ENCODE peak calls at places on chromosomes 6 and 20, in nine cellular contexts. One of them, this sample, is unnamed.

GRCh38 chr6:78868124-78868523 is 773 bp downstream of the IRAK1BP1 start:
- DNase-seq in prostate gland: no peak
- DNase-seq in ureter: no peak
- DNase-seq in psoas muscle: no peak
- DNase-seq in tibial artery: no peak
- DNase-seq in astrocyte of the cerebellum: no peak
- DNase-seq in esophagus squamous epithelium: no peak
- DNase-seq in stimulated activated effector memory CD8-positive, alpha-beta T cell treated with anti-CD3 and anti-CD28 coated beads, Interleukin-12 subunit alpha, Interleukin-12 subunit beta, amount 100 ng/mL, for 72 hours: no peak
- DNase-seq in cerebellar cortex: no peak
- DNase-seq in this sample: peak

GRCh38 chr6:161476711-161477110 is 202.8 kb upstream of the AGPAT4 start:
- DNase-seq in tibial artery: no peak
- DNase-seq in psoas muscle: peak
- DNase-seq in esophagus squamous epithelium: no peak
- DNase-seq in prostate gland: no peak
- DNase-seq in stimulated activated effector memory CD8-positive, alpha-beta T cell treated with anti-CD3 and anti-CD28 coated beads, Interleukin-12 subunit alpha, Interleukin-12 subunit beta, amount 100 ng/mL, for 72 hours: no peak
- DNase-seq in astrocyte of the cerebellum: peak
- DNase-seq in cerebellar cortex: no peak
- DNase-seq in ureter: no peak
- DNase-seq in this sample: no peak

GRCh38 chr6:82362868-82363267 is 749 bp upstream of the TPBG start:
- DNase-seq in prostate gland: no peak
- DNase-seq in tibial artery: no peak
- DNase-seq in esophagus squamous epithelium: no peak
- DNase-seq in psoas muscle: peak
- DNase-seq in stimulated activated effector memory CD8-positive, alpha-beta T cell treated with anti-CD3 and anti-CD28 coated beads, Interleukin-12 subunit alpha, Interleukin-12 subunit beta, amount 100 ng/mL, for 72 hours: no peak
- DNase-seq in astrocyte of the cerebellum: peak
- DNase-seq in cerebellar cortex: no peak
- DNase-seq in ureter: no peak
- DNase-seq in this sample: peak

GRCh38 chr6:128209771-128210170 is 308.9 kb upstream of the THEMIS start:
- DNase-seq in psoas muscle: no peak
- DNase-seq in ureter: no peak
- DNase-seq in stimulated activated effector memory CD8-positive, alpha-beta T cell treated with anti-CD3 and anti-CD28 coated beads, Interleukin-12 subunit alpha, Interleukin-12 subunit beta, amount 100 ng/mL, for 72 hours: no peak
- DNase-seq in esophagus squamous epithelium: no peak
- DNase-seq in cerebellar cortex: no peak
- DNase-seq in tibial artery: no peak
- DNase-seq in prostate gland: no peak
- DNase-seq in astrocyte of the cerebellum: peak
- DNase-seq in this sample: peak

GRCh38 chr6:139230421-139230840 is 61.4 kb downstream of the TXLNB start:
- DNase-seq in ureter: no peak
- DNase-seq in prostate gland: peak
- DNase-seq in cerebellar cortex: peak
- DNase-seq in psoas muscle: no peak
- DNase-seq in tibial artery: no peak
- DNase-seq in stimulated activated effector memory CD8-positive, alpha-beta T cell treated with anti-CD3 and anti-CD28 coated beads, Interleukin-12 subunit alpha, Interleukin-12 subunit beta, amount 100 ng/mL, for 72 hours: no peak
- DNase-seq in esophagus squamous epithelium: no peak
- DNase-seq in astrocyte of the cerebellum: no peak
- DNase-seq in this sample: peak

GRCh38 chr6:14804444-14805210 is 441.2 kb upstream of the JARID2 start:
- DNase-seq in tibial artery: peak
- DNase-seq in stimulated activated effector memory CD8-positive, alpha-beta T cell treated with anti-CD3 and anti-CD28 coated beads, Interleukin-12 subunit alpha, Interleukin-12 subunit beta, amount 100 ng/mL, for 72 hours: no peak
- DNase-seq in esophagus squamous epithelium: no peak
- DNase-seq in cerebellar cortex: peak
- DNase-seq in ureter: peak
- DNase-seq in prostate gland: no peak
- DNase-seq in astrocyte of the cerebellum: peak
- DNase-seq in psoas muscle: peak
- DNase-seq in this sample: peak

GRCh38 chr20:15699431-15700146 is 873.7 kb downstream of the KIF16B start:
- DNase-seq in cerebellar cortex: no peak
- DNase-seq in ureter: no peak
- DNase-seq in astrocyte of the cerebellum: no peak
- DNase-seq in psoas muscle: no peak
- DNase-seq in prostate gland: no peak
- DNase-seq in stimulated activated effector memory CD8-positive, alpha-beta T cell treated with anti-CD3 and anti-CD28 coated beads, Interleukin-12 subunit alpha, Interleukin-12 subunit beta, amount 100 ng/mL, for 72 hours: no peak
- DNase-seq in tibial artery: no peak
- DNase-seq in esophagus squamous epithelium: no peak
- DNase-seq in this sample: no peak

GRCh38 chr6:146803601-146804000 is 204.8 kb downstream of the ADGB start:
- DNase-seq in astrocyte of the cerebellum: no peak
- DNase-seq in stimulated activated effector memory CD8-positive, alpha-beta T cell treated with anti-CD3 and anti-CD28 coated beads, Interleukin-12 subunit alpha, Interleukin-12 subunit beta, amount 100 ng/mL, for 72 hours: no peak
- DNase-seq in psoas muscle: no peak
- DNase-seq in prostate gland: no peak
- DNase-seq in cerebellar cortex: no peak
- DNase-seq in ureter: no peak
- DNase-seq in tibial artery: no peak
- DNase-seq in esophagus squamous epithelium: no peak
- DNase-seq in this sample: peak

GRCh38 chr6:17492350-17492749 is 99.0 kb downstream of the CAP2 start:
- DNase-seq in esophagus squamous epithelium: no peak
- DNase-seq in astrocyte of the cerebellum: no peak
- DNase-seq in stimulated activated effector memory CD8-positive, alpha-beta T cell treated with anti-CD3 and anti-CD28 coated beads, Interleukin-12 subunit alpha, Interleukin-12 subunit beta, amount 100 ng/mL, for 72 hours: no peak
- DNase-seq in ureter: no peak
- DNase-seq in cerebellar cortex: no peak
- DNase-seq in psoas muscle: no peak
- DNase-seq in prostate gland: no peak
- DNase-seq in tibial artery: no peak
- DNase-seq in this sample: no peak

GRCh38 chr20:37850724-37851123 is 52.2 kb upstream of the VSTM2L start:
- DNase-seq in cerebellar cortex: no peak
- DNase-seq in esophagus squamous epithelium: no peak
- DNase-seq in ureter: no peak
- DNase-seq in psoas muscle: no peak
- DNase-seq in prostate gland: no peak
- DNase-seq in tibial artery: no peak
- DNase-seq in stimulated activated effector memory CD8-positive, alpha-beta T cell treated with anti-CD3 and anti-CD28 coated beads, Interleukin-12 subunit alpha, Interleukin-12 subunit beta, amount 100 ng/mL, for 72 hours: no peak
- DNase-seq in astrocyte of the cerebellum: no peak
- DNase-seq in this sample: peak

GRCh38 chr6:84789170-84789569 is 24.8 kb upstream of the TBX18 start:
- DNase-seq in ureter: no peak
- DNase-seq in prostate gland: no peak
- DNase-seq in esophagus squamous epithelium: no peak
- DNase-seq in astrocyte of the cerebellum: no peak
- DNase-seq in tibial artery: no peak
- DNase-seq in stimulated activated effector memory CD8-positive, alpha-beta T cell treated with anti-CD3 and anti-CD28 coated beads, Interleukin-12 subunit alpha, Interleukin-12 subunit beta, amount 100 ng/mL, for 72 hours: no peak
- DNase-seq in psoas muscle: no peak
- DNase-seq in cerebellar cortex: no peak
- DNase-seq in this sample: no peak

GRCh38 chr6:6920984-6921313 is 186.8 kb upstream of the RREB1 start:
- DNase-seq in psoas muscle: no peak
- DNase-seq in stimulated activated effector memory CD8-positive, alpha-beta T cell treated with anti-CD3 and anti-CD28 coated beads, Interleukin-12 subunit alpha, Interleukin-12 subunit beta, amount 100 ng/mL, for 72 hours: no peak
- DNase-seq in esophagus squamous epithelium: no peak
- DNase-seq in tibial artery: no peak
- DNase-seq in astrocyte of the cerebellum: no peak
- DNase-seq in ureter: no peak
- DNase-seq in cerebellar cortex: no peak
- DNase-seq in prostate gland: no peak
- DNase-seq in this sample: no peak

GRCh38 chr6:114144887-114145851 is 174.2 kb upstream of the HDAC2 start:
- DNase-seq in tibial artery: no peak
- DNase-seq in esophagus squamous epithelium: no peak
- DNase-seq in cerebellar cortex: no peak
- DNase-seq in ureter: no peak
- DNase-seq in astrocyte of the cerebellum: no peak
- DNase-seq in prostate gland: no peak
- DNase-seq in stimulated activated effector memory CD8-positive, alpha-beta T cell treated with anti-CD3 and anti-CD28 coated beads, Interleukin-12 subunit alpha, Interleukin-12 subunit beta, amount 100 ng/mL, for 72 hours: no peak
- DNase-seq in psoas muscle: no peak
- DNase-seq in this sample: peak

GRCh38 chr6:26754212-26754611 is 94.7 kb upstream of the ZNF322 start:
- DNase-seq in prostate gland: no peak
- DNase-seq in stimulated activated effector memory CD8-positive, alpha-beta T cell treated with anti-CD3 and anti-CD28 coated beads, Interleukin-12 subunit alpha, Interleukin-12 subunit beta, amount 100 ng/mL, for 72 hours: no peak
- DNase-seq in psoas muscle: no peak
- DNase-seq in cerebellar cortex: no peak
- DNase-seq in tibial artery: no peak
- DNase-seq in esophagus squamous epithelium: no peak
- DNase-seq in astrocyte of the cerebellum: no peak
- DNase-seq in ureter: no peak
- DNase-seq in this sample: no peak

GRCh38 chr20:32240220-32240619 is 32.5 kb downstream of the POFUT1 start:
- DNase-seq in prostate gland: no peak
- DNase-seq in esophagus squamous epithelium: no peak
- DNase-seq in stimulated activated effector memory CD8-positive, alpha-beta T cell treated with anti-CD3 and anti-CD28 coated beads, Interleukin-12 subunit alpha, Interleukin-12 subunit beta, amount 100 ng/mL, for 72 hours: no peak
- DNase-seq in psoas muscle: no peak
- DNase-seq in ureter: no peak
- DNase-seq in tibial artery: no peak
- DNase-seq in cerebellar cortex: no peak
- DNase-seq in astrocyte of the cerebellum: no peak
- DNase-seq in this sample: no peak

GRCh38 chr6:68778356-68779020 is 143.4 kb downstream of the ADGRB3 start:
- DNase-seq in prostate gland: no peak
- DNase-seq in ureter: no peak
- DNase-seq in psoas muscle: no peak
- DNase-seq in tibial artery: no peak
- DNase-seq in astrocyte of the cerebellum: peak
- DNase-seq in cerebellar cortex: peak
- DNase-seq in stimulated activated effector memory CD8-positive, alpha-beta T cell treated with anti-CD3 and anti-CD28 coated beads, Interleukin-12 subunit alpha, Interleukin-12 subunit beta, amount 100 ng/mL, for 72 hours: no peak
- DNase-seq in esophagus squamous epithelium: no peak
- DNase-seq in this sample: peak

GRCh38 chr6:165766457-165766856 is 103.4 kb upstream of the PDE10A start:
- DNase-seq in ureter: no peak
- DNase-seq in stimulated activated effector memory CD8-positive, alpha-beta T cell treated with anti-CD3 and anti-CD28 coated beads, Interleukin-12 subunit alpha, Interleukin-12 subunit beta, amount 100 ng/mL, for 72 hours: no peak
- DNase-seq in tibial artery: no peak
- DNase-seq in esophagus squamous epithelium: no peak
- DNase-seq in astrocyte of the cerebellum: peak
- DNase-seq in cerebellar cortex: no peak
- DNase-seq in prostate gland: no peak
- DNase-seq in psoas muscle: no peak
- DNase-seq in this sample: no peak

GRCh38 chr20:19981091-19981490 is 36.1 kb upstream of the NAA20 start:
- DNase-seq in tibial artery: no peak
- DNase-seq in esophagus squamous epithelium: no peak
- DNase-seq in psoas muscle: no peak
- DNase-seq in prostate gland: no peak
- DNase-seq in stimulated activated effector memory CD8-positive, alpha-beta T cell treated with anti-CD3 and anti-CD28 coated beads, Interleukin-12 subunit alpha, Interleukin-12 subunit beta, amount 100 ng/mL, for 72 hours: no peak
- DNase-seq in cerebellar cortex: no peak
- DNase-seq in ureter: no peak
- DNase-seq in astrocyte of the cerebellum: no peak
- DNase-seq in this sample: peak

GRCh38 chr6:18564775-18565174 is 177.6 kb downstream of the RNF144B start:
- DNase-seq in cerebellar cortex: no peak
- DNase-seq in stimulated activated effector memory CD8-positive, alpha-beta T cell treated with anti-CD3 and anti-CD28 coated beads, Interleukin-12 subunit alpha, Interleukin-12 subunit beta, amount 100 ng/mL, for 72 hours: no peak
- DNase-seq in prostate gland: no peak
- DNase-seq in ureter: no peak
- DNase-seq in tibial artery: no peak
- DNase-seq in astrocyte of the cerebellum: no peak
- DNase-seq in esophagus squamous epithelium: no peak
- DNase-seq in psoas muscle: no peak
- DNase-seq in this sample: no peak

GRCh38 chr6:130870179-130870881 is 43.1 kb downstream of the SMLR1 start:
- DNase-seq in prostate gland: no peak
- DNase-seq in ureter: no peak
- DNase-seq in astrocyte of the cerebellum: no peak
- DNase-seq in tibial artery: no peak
- DNase-seq in psoas muscle: no peak
- DNase-seq in esophagus squamous epithelium: no peak
- DNase-seq in cerebellar cortex: no peak
- DNase-seq in stimulated activated effector memory CD8-positive, alpha-beta T cell treated with anti-CD3 and anti-CD28 coated beads, Interleukin-12 subunit alpha, Interleukin-12 subunit beta, amount 100 ng/mL, for 72 hours: no peak
- DNase-seq in this sample: no peak

GRCh38 chr6:159720708-159721107 is 6.6 kb upstream of the WTAP start:
- DNase-seq in prostate gland: peak
- DNase-seq in psoas muscle: no peak
- DNase-seq in cerebellar cortex: peak
- DNase-seq in ureter: no peak
- DNase-seq in tibial artery: no peak
- DNase-seq in stimulated activated effector memory CD8-positive, alpha-beta T cell treated with anti-CD3 and anti-CD28 coated beads, Interleukin-12 subunit alpha, Interleukin-12 subunit beta, amount 100 ng/mL, for 72 hours: no peak
- DNase-seq in astrocyte of the cerebellum: no peak
- DNase-seq in esophagus squamous epithelium: no peak
- DNase-seq in this sample: peak

GRCh38 chr20:53706511-53707031 is 112.9 kb upstream of the ZNF217 start:
- DNase-seq in stimulated activated effector memory CD8-positive, alpha-beta T cell treated with anti-CD3 and anti-CD28 coated beads, Interleukin-12 subunit alpha, Interleukin-12 subunit beta, amount 100 ng/mL, for 72 hours: no peak
- DNase-seq in esophagus squamous epithelium: no peak
- DNase-seq in tibial artery: no peak
- DNase-seq in psoas muscle: no peak
- DNase-seq in astrocyte of the cerebellum: no peak
- DNase-seq in ureter: no peak
- DNase-seq in cerebellar cortex: no peak
- DNase-seq in prostate gland: no peak
- DNase-seq in this sample: peak

GRCh38 chr6:15999201-15999600 is 129.7 kb upstream of the MYLIP start:
- DNase-seq in astrocyte of the cerebellum: no peak
- DNase-seq in psoas muscle: no peak
- DNase-seq in ureter: no peak
- DNase-seq in prostate gland: no peak
- DNase-seq in tibial artery: no peak
- DNase-seq in stimulated activated effector memory CD8-positive, alpha-beta T cell treated with anti-CD3 and anti-CD28 coated beads, Interleukin-12 subunit alpha, Interleukin-12 subunit beta, amount 100 ng/mL, for 72 hours: no peak
- DNase-seq in cerebellar cortex: no peak
- DNase-seq in esophagus squamous epithelium: no peak
- DNase-seq in this sample: no peak

GRCh38 chr6:158283304-158284005 is 28.8 kb upstream of the TULP4 start:
- DNase-seq in cerebellar cortex: peak
- DNase-seq in prostate gland: no peak
- DNase-seq in tibial artery: no peak
- DNase-seq in astrocyte of the cerebellum: no peak
- DNase-seq in stimulated activated effector memory CD8-positive, alpha-beta T cell treated with anti-CD3 and anti-CD28 coated beads, Interleukin-12 subunit alpha, Interleukin-12 subunit beta, amount 100 ng/mL, for 72 hours: no peak
- DNase-seq in esophagus squamous epithelium: no peak
- DNase-seq in ureter: no peak
- DNase-seq in psoas muscle: no peak
- DNase-seq in this sample: peak

GRCh38 chr6:118198746-118199145 is 291.7 kb downstream of the SLC35F1 start:
- DNase-seq in astrocyte of the cerebellum: peak
- DNase-seq in esophagus squamous epithelium: no peak
- DNase-seq in tibial artery: no peak
- DNase-seq in stimulated activated effector memory CD8-positive, alpha-beta T cell treated with anti-CD3 and anti-CD28 coated beads, Interleukin-12 subunit alpha, Interleukin-12 subunit beta, amount 100 ng/mL, for 72 hours: no peak
- DNase-seq in ureter: no peak
- DNase-seq in psoas muscle: no peak
- DNase-seq in cerebellar cortex: no peak
- DNase-seq in prostate gland: no peak
- DNase-seq in this sample: no peak

GRCh38 chr6:154805288-154805911 is 72.2 kb downstream of the SCAF8 start:
- DNase-seq in ureter: no peak
- DNase-seq in tibial artery: no peak
- DNase-seq in astrocyte of the cerebellum: peak
- DNase-seq in prostate gland: no peak
- DNase-seq in cerebellar cortex: peak
- DNase-seq in psoas muscle: no peak
- DNase-seq in stimulated activated effector memory CD8-positive, alpha-beta T cell treated with anti-CD3 and anti-CD28 coated beads, Interleukin-12 subunit alpha, Interleukin-12 subunit beta, amount 100 ng/mL, for 72 hours: no peak
- DNase-seq in esophagus squamous epithelium: no peak
- DNase-seq in this sample: peak

GRCh38 chr6:17045581-17046322 is 56.1 kb upstream of the STMND1 start:
- DNase-seq in psoas muscle: no peak
- DNase-seq in astrocyte of the cerebellum: no peak
- DNase-seq in stimulated activated effector memory CD8-positive, alpha-beta T cell treated with anti-CD3 and anti-CD28 coated beads, Interleukin-12 subunit alpha, Interleukin-12 subunit beta, amount 100 ng/mL, for 72 hours: no peak
- DNase-seq in cerebellar cortex: no peak
- DNase-seq in esophagus squamous epithelium: no peak
- DNase-seq in ureter: no peak
- DNase-seq in tibial artery: no peak
- DNase-seq in prostate gland: no peak
- DNase-seq in this sample: peak

GRCh38 chr6:70325009-70325408 is 22.1 kb upstream of the COL9A1 start:
- DNase-seq in astrocyte of the cerebellum: no peak
- DNase-seq in cerebellar cortex: no peak
- DNase-seq in esophagus squamous epithelium: no peak
- DNase-seq in tibial artery: no peak
- DNase-seq in stimulated activated effector memory CD8-positive, alpha-beta T cell treated with anti-CD3 and anti-CD28 coated beads, Interleukin-12 subunit alpha, Interleukin-12 subunit beta, amount 100 ng/mL, for 72 hours: no peak
- DNase-seq in ureter: no peak
- DNase-seq in psoas muscle: no peak
- DNase-seq in prostate gland: no peak
- DNase-seq in this sample: no peak

GRCh38 chr6:139364302-139364981 is 10.0 kb downstream of the CITED2 start:
- DNase-seq in ureter: no peak
- DNase-seq in tibial artery: no peak
- DNase-seq in cerebellar cortex: peak
- DNase-seq in prostate gland: no peak
- DNase-seq in astrocyte of the cerebellum: peak
- DNase-seq in psoas muscle: no peak
- DNase-seq in esophagus squamous epithelium: no peak
- DNase-seq in stimulated activated effector memory CD8-positive, alpha-beta T cell treated with anti-CD3 and anti-CD28 coated beads, Interleukin-12 subunit alpha, Interleukin-12 subunit beta, amount 100 ng/mL, for 72 hours: no peak
- DNase-seq in this sample: peak

GRCh38 chr20:1622450-1622849 is 2.6 kb upstream of the SIRPB1 start:
- DNase-seq in ureter: no peak
- DNase-seq in stimulated activated effector memory CD8-positive, alpha-beta T cell treated with anti-CD3 and anti-CD28 coated beads, Interleukin-12 subunit alpha, Interleukin-12 subunit beta, amount 100 ng/mL, for 72 hours: no peak
- DNase-seq in prostate gland: no peak
- DNase-seq in psoas muscle: no peak
- DNase-seq in cerebellar cortex: no peak
- DNase-seq in astrocyte of the cerebellum: no peak
- DNase-seq in tibial artery: no peak
- DNase-seq in esophagus squamous epithelium: no peak
- DNase-seq in this sample: no peak